ENCODE peak calls at places on chromosome X, in five cellular contexts. Q is immature natural killer cell; T is aorta; L is stimulated activated CD4-positive, alpha-beta T cell treated with anti-CD3 and anti-CD28 coated beads, Interleukin-2, amount 100 ng/mL, for 24 hours; M is activated gamma-delta T cell treated with Interleukin-2 at 50 U/mL for 16 hours. B is an unnamed sample.

GRCh38 chrX:71668248-71668595 is 876 bp downstream of the LOC101059915 start:
- DNase-seq in Q (no peak), T (no peak), L (no peak), M (no peak), B (no peak)

GRCh38 chrX:115687595-115687994 is 126.6 kb downstream of the PLS3 start:
- DNase-seq in Q (no peak), T (no peak), L (no peak), M (no peak), B (no peak)

GRCh38 chrX:108671526-108671925 is 64.8 kb downstream of the IRS4 start:
- DNase-seq in Q (no peak), T (no peak), L (no peak), M (no peak), B (no peak)

GRCh38 chrX:39915596-39915995 is 182.2 kb downstream of the BCOR start:
- DNase-seq in Q (no peak), T (no peak), L (no peak), M (no peak), B (no peak)

GRCh38 chrX:24231169-24231568 is 81.6 kb downstream of the ZFX start:
- DNase-seq in Q (no peak), T (no peak), L (no peak), M (no peak), B (no peak)

GRCh38 chrX:134369576-134369975 is 90.4 kb upstream of the HPRT1 start:
- DNase-seq in Q (no peak), T (no peak), L (no peak), M (no peak), B (no peak)

GRCh38 chrX:29762006-29762405 is 453.4 kb upstream of the MAGEB2 start:
- DNase-seq in Q (no peak), T (no peak), L (no peak), M (no peak), B (no peak)

GRCh38 chrX:107710617-107711391 is 64.8 kb downstream of the TSC22D3 start:
- DNase-seq in Q (peak), T (no peak), L (peak), M (peak), B (peak)

GRCh38 chrX:39725928-39726619 is 371.7 kb downstream of the BCOR start:
- DNase-seq in Q (no peak), T (no peak), L (no peak), M (no peak), B (no peak)

GRCh38 chrX:39437670-39438441 is 636.6 kb downstream of the MID1IP1 start:
- DNase-seq in Q (no peak), T (no peak), L (no peak), M (no peak), B (no peak)

GRCh38 chrX:147912093-147912801 is 528 bp downstream of the FMR1 start:
- DNase-seq in Q (peak), T (peak), L (peak), M (no peak), B (peak)

GRCh38 chrX:53481816-53482485 is 47.8 kb upstream of the HSD17B10 start:
- DNase-seq in Q (peak), T (no peak), L (peak), M (peak), B (peak)

GRCh38 chrX:6449946-6450345 is 85.0 kb downstream of the VCX3A start:
- DNase-seq in Q (no peak), T (no peak), L (no peak), M (no peak), B (no peak)

GRCh38 chrX:72236841-72237240 is 2.0 kb downstream of the ERCC6L start:
- DNase-seq in Q (no peak), T (no peak), L (no peak), M (no peak), B (no peak)

GRCh38 chrX:12741416-12741815 is 49.8 kb upstream of the PRPS2 start:
- DNase-seq in Q (no peak), T (no peak), L (no peak), M (no peak), B (no peak)

GRCh38 chrX:23756165-23756564 is 13.1 kb upstream of the ACOT9 start:
- DNase-seq in Q (peak), T (no peak), L (peak), M (peak), B (peak)

GRCh38 chrX:78997870-78998558 is 52.8 kb downstream of the P2RY10 start:
- DNase-seq in Q (no peak), T (no peak), L (peak), M (peak), B (peak)

GRCh38 chrX:77733342-77733741 is 52.7 kb downstream of the ATRX start:
- DNase-seq in Q (no peak), T (no peak), L (no peak), M (no peak), B (no peak)

GRCh38 chrX:51892921-51893745 is at the start of gene MAGED1:
- DNase-seq in Q (peak), T (peak), L (peak), M (peak), B (peak)

GRCh38 chrX:151703487-151703886 is 8.2 kb downstream of the PRRG3 start:
- DNase-seq in Q (no peak), T (peak), L (no peak), M (no peak), B (no peak)

GRCh38 chrX:12958059-12958458 is 16.9 kb upstream of the TMSB4X start:
- DNase-seq in Q (no peak), T (no peak), L (no peak), M (no peak), B (no peak)

GRCh38 chrX:77937291-77937690 is 26.8 kb downstream of the ATP7A start:
- DNase-seq in Q (no peak), T (no peak), L (no peak), M (no peak), B (no peak)

GRCh38 chrX:151098996-151099395 is 77.4 kb upstream of the GPR50 start:
- DNase-seq in Q (no peak), T (no peak), L (no peak), M (no peak), B (no peak)

GRCh38 chrX:120238947-120239346 is 11.7 kb upstream of the ZBTB33 start:
- DNase-seq in Q (no peak), T (no peak), L (no peak), M (no peak), B (no peak)

GRCh38 chrX:46485897-46486296 is 59.3 kb downstream of the ZNF674 start:
- DNase-seq in Q (no peak), T (no peak), L (peak), M (no peak), B (peak)

GRCh38 chrX:41688835-41689234 is at the start of gene GPR34:
- DNase-seq in Q (no peak), T (no peak), L (peak), M (no peak), B (no peak)

GRCh38 chrX:71106427-71106826 is at the start of gene CXorf65:
- DNase-seq in Q (peak), T (peak), L (no peak), M (no peak), B (no peak)

GRCh38 chrX:69988955-69989394 is 60.8 kb downstream of the AWAT2 start:
- DNase-seq in Q (no peak), T (no peak), L (peak), M (no peak), B (no peak)

GRCh38 chrX:11944486-11944885 is 186.4 kb downstream of the MSL3 start:
- DNase-seq in Q (no peak), T (no peak), L (no peak), M (no peak), B (peak)

GRCh38 chrX:57900961-57901360 is 9.3 kb downstream of the ZXDA start:
- DNase-seq in Q (no peak), T (no peak), L (no peak), M (no peak), B (no peak)

GRCh38 chrX:64894454-64895038 is 81.7 kb downstream of the ZC4H2 start:
- DNase-seq in Q (peak), T (no peak), L (peak), M (no peak), B (peak)

GRCh38 chrX:103791233-103791632 is 14.6 kb downstream of the PLP1 start:
- DNase-seq in Q (no peak), T (no peak), L (no peak), M (no peak), B (peak)

GRCh38 chrX:17812763-17813162 is 48.3 kb downstream of the RAI2 start:
- DNase-seq in Q (no peak), T (no peak), L (no peak), M (no peak), B (no peak)

GRCh38 chrX:44705817-44706551 is 137.8 kb upstream of the DUSP21 start:
- DNase-seq in Q (no peak), T (no peak), L (no peak), M (no peak), B (no peak)

GRCh38 chrX:150692837-150693781 is at the start of gene MTMR1:
- DNase-seq in Q (peak), T (peak), L (peak), M (peak), B (peak)

GRCh38 chrX:40326186-40326965 is 228.6 kb upstream of the BCOR start:
- DNase-seq in Q (no peak), T (no peak), L (no peak), M (no peak), B (peak)

B was measured in endodermal cell.